ENCODE peak calls at places on chromosomes 13 and 19, in eight cellular contexts. T is activated CD8-positive, alpha-beta memory T cell treated with anti-CD3 and anti-CD28 coated beads for 4 hours; K is naive thymus-derived CD8-positive, alpha-beta T cell; M is T-helper 2 cell; H is nephron progenitor cell; Y is type B pancreatic cell; Z is lower lobe of right lung; B is WERI-Rb-1. R is an unnamed sample.

GRCh38 chr19:47186337-47187022 is 44.5 kb downstream of the BBC3 start:
- DNase-seq in T (peak), K (peak), M (peak), H (no peak), Y (no peak), Z (no peak), B (no peak), R (no peak)

GRCh38 chr13:50224534-50224933 is 209.3 kb downstream of the KCNRG start:
- DNase-seq in T (no peak), K (no peak), M (peak), H (no peak), Y (no peak), Z (no peak), B (no peak), R (no peak)

GRCh38 chr13:41533676-41534075 is 76.3 kb downstream of the RGCC start:
- DNase-seq in T (no peak), K (no peak), M (no peak), H (no peak), Y (no peak), Z (no peak), B (no peak), R (no peak)

GRCh38 chr13:49996166-49996915 is 501 bp upstream of the TRIM13 start:
- DNase-seq in T (peak), K (peak), M (peak), H (peak), Y (peak), Z (peak), B (peak), R (no peak)

GRCh38 chr13:45297456-45298205 is 43.4 kb downstream of the TPT1 start:
- DNase-seq in T (no peak), K (peak), M (peak), H (no peak), Y (no peak), Z (no peak), B (no peak), R (no peak)

GRCh38 chr19:33905937-33906577 is 109.4 kb downstream of the KCTD15 start:
- DNase-seq in T (no peak), K (no peak), M (no peak), H (peak), Y (peak), Z (peak), B (no peak), R (peak)

GRCh38 chr13:73169971-73170370 is 111.2 kb downstream of the KLF5 start:
- DNase-seq in T (no peak), K (no peak), M (peak), H (no peak), Y (no peak), Z (no peak), B (no peak), R (no peak)

GRCh38 chr13:50449465-50449864 is 394.0 kb downstream of the DLEU7 start:
- DNase-seq in T (no peak), K (no peak), M (no peak), H (no peak), Y (no peak), Z (no peak), B (no peak), R (no peak)

GRCh38 chr13:24650157-24650556 is 30.1 kb upstream of the ATP12A start:
- DNase-seq in T (no peak), K (no peak), M (no peak), H (no peak), Y (no peak), Z (no peak), B (no peak), R (no peak)

GRCh38 chr19:14843169-14843568 is 5.6 kb downstream of the OR7A10 start:
- DNase-seq in T (no peak), K (no peak), M (no peak), H (no peak), Y (no peak), Z (no peak), B (no peak), R (no peak)

GRCh38 chr13:112693831-112694497 is 4.1 kb downstream of the ATP11A start:
- DNase-seq in T (no peak), K (no peak), M (no peak), H (no peak), Y (no peak), Z (peak), B (no peak), R (no peak)

GRCh38 chr19:4575978-4576933 is 16.8 kb upstream of the SEMA6B start:
- DNase-seq in T (peak), K (peak), M (peak), H (peak), Y (no peak), Z (no peak), B (peak), R (no peak)

GRCh38 chr13:113422790-113423189 is 30.5 kb downstream of the ADPRHL1 start:
- DNase-seq in T (no peak), K (no peak), M (no peak), H (no peak), Y (no peak), Z (no peak), B (no peak), R (no peak)